ENCODE peak calls at places on chromosomes 1 and 21, in ten cellular contexts. E, S, R, M, T, G, V, I, L and O are unnamed samples. For H3K9me3, the result is how much of the 10 kb centered on the place peaks cover.

GRCh38 chr1:180310095-180310494 is 80.0 kb downstream of the LHX4 start:
- DNase-seq in E (no peak), S (no peak), R (no peak), M (peak), T (no peak), G (no peak), V (no peak), I (peak), L (peak), O (no peak)

GRCh38 chr1:77858725-77859124 is 29.7 kb upstream of the NEXN start:
- DNase-seq in E (no peak), S (no peak), R (no peak), M (no peak), T (no peak), G (no peak), V (no peak), I (no peak), L (no peak), O (no peak)

GRCh38 chr1:231629132-231629531 is 2.5 kb downstream of the DISC1 start:
- DNase-seq in E (no peak), S (no peak), R (no peak), M (no peak), T (peak), G (peak), V (peak), I (no peak), L (no peak), O (no peak)

GRCh38 chr1:29269356-29269755 is 33.0 kb downstream of the PTPRU start:
- DNase-seq in E (no peak), S (no peak), R (peak), M (no peak), T (peak), G (no peak), V (peak), I (no peak), L (peak), O (no peak)

GRCh38 chr1:245235156-245235555 is 80.4 kb downstream of the KIF26B start:
- DNase-seq in E (peak), S (no peak), R (no peak), M (no peak), T (no peak), G (no peak), V (no peak), I (no peak), L (no peak), O (no peak)

GRCh38 chr1:193663965-193664364 is 477.6 kb upstream of the B3GALT2 start:
- DNase-seq in E (no peak), S (no peak), R (no peak), M (no peak), T (no peak), G (no peak), V (no peak), I (no peak), L (no peak), O (no peak)

GRCh38 chr1:160070243-160071163 is 543 bp upstream of the KCNJ10 start:
- DNase-seq in E (peak), S (no peak), R (peak), M (no peak), T (peak), G (peak), V (peak), I (peak), L (peak), O (peak)

GRCh38 chr1:77218477-77219165 is 609 bp downstream of the PIGK start:
- DNase-seq in E (no peak), S (no peak), R (no peak), M (no peak), T (no peak), G (no peak), V (no peak), I (peak), L (no peak), O (no peak)

GRCh38 chr1:234724517-234725176 is 114.7 kb upstream of the IRF2BP2 start:
- DNase-seq in E (peak), S (peak), R (peak), M (no peak), T (peak), G (peak), V (peak), I (no peak), L (peak), O (peak)

GRCh38 chr1:9281071-9281827 is 11.4 kb upstream of the SPSB1 start:
- DNase-seq in E (no peak), S (no peak), R (no peak), M (no peak), T (peak), G (no peak), V (no peak), I (no peak), L (no peak), O (no peak)

GRCh38 chr1:41640756-41641482 is 156.4 kb upstream of the EDN2 start:
- DNase-seq in E (peak), S (no peak), R (no peak), M (no peak), T (no peak), G (no peak), V (no peak), I (no peak), L (no peak), O (no peak)

GRCh38 chr1:212030936-212031528 is 4.3 kb downstream of the INTS7 start:
- DNase-seq in E (no peak), S (peak), R (no peak), M (peak), T (no peak), G (no peak), V (no peak), I (peak), L (no peak), O (no peak)

GRCh38 chr1:46394872-46395465 is 852 bp downstream of the FAAH start:
- DNase-seq in E (no peak), S (no peak), R (no peak), M (no peak), T (no peak), G (no peak), V (no peak), I (no peak), L (no peak), O (no peak)

GRCh38 chr1:33099290-33100118 is 18.6 kb downstream of the AZIN2 start:
- DNase-seq in E (no peak), S (peak), R (no peak), M (peak), T (peak), G (peak), V (no peak), I (peak), L (peak), O (no peak)

GRCh38 chr1:23567629-23567995 is 8.3 kb upstream of the ID3 start:
- DNase-seq in E (no peak), S (no peak), R (no peak), M (no peak), T (peak), G (no peak), V (no peak), I (no peak), L (no peak), O (no peak)

GRCh38 chr1:228377664-228378452 is 28.8 kb downstream of the TRIM11 start:
- DNase-seq in E (peak), S (no peak), R (peak), M (no peak), T (peak), G (no peak), V (peak), I (no peak), L (peak), O (no peak)

GRCh38 chr1:239308701-239309333 is 77.6 kb upstream of the CHRM3 start:
- DNase-seq in E (peak), S (no peak), R (peak), M (no peak), T (peak), G (peak), V (no peak), I (no peak), L (no peak), O (peak)

GRCh38 chr1:203136409-203137042 is 9.0 kb downstream of the ADORA1 start:
- DNase-seq in E (no peak), S (no peak), R (peak), M (no peak), T (no peak), G (no peak), V (no peak), I (no peak), L (no peak), O (peak)

GRCh38 chr21:25313891-25314646 is 293.2 kb downstream of the MRPL39 start:
- DNase-seq in E (no peak), S (no peak), R (no peak), M (no peak), T (no peak), G (no peak), V (no peak), I (peak), L (no peak), O (no peak)

GRCh38 chr21:42107881-42108553 is 36.9 kb downstream of the UMODL1 start:
- DNase-seq in E (peak), S (no peak), R (peak), M (peak), T (peak), G (peak), V (no peak), I (peak), L (peak), O (peak)

GRCh38 chr1:235006816-235007215 is 121.8 kb downstream of the TOMM20 start:
- DNase-seq in E (no peak), S (no peak), R (no peak), M (no peak), T (no peak), G (no peak), V (no peak), I (no peak), L (no peak), O (no peak)

DNA sequence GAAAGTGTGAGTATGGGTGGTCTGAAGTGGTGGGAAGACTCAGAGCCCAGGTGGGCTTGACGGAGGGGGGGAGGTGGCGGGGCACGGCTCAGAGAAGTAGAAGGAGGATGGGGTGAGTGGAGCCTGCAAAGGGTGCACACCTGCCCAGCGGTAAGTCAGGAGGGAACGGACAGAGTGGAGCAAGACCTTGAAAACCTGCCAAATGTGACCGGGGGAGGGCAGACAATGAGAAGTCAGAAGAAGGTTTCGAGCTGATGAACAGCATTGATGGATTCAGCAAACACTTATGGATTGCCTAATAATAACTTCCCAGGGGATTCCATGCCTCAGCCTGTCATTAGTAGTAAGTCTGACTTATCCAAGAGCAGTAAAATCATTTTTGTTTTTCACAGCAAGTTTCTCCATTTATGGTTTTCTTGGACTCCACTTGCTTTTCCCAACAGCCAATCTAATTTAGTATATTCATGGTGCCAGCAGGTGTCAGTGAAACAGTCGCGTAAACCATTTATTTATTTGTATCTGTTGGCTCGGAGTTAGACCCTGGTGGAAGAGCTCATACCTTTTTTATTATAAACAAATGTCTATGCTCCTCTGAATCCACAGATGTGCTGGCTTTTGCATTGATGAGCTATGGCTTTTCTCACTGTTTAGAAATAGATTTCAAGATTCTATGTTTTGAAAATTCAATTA is 279.1 kb downstream of the PCP4 start:
- DNase-seq in E (no peak), S (no peak), R (no peak), M (no peak), T (no peak), G (no peak), V (no peak), I (no peak), L (no peak), O (no peak)
- TF ChIP-seq CTCF in E (no peak), S (no peak), R (no peak), M (no peak), T (no peak), G (no peak), V (no peak), I (no peak), L (no peak), O (no peak)

GRCh38 chr1:248007778-248008177 is 5.7 kb upstream of the OR2L5 start:
- DNase-seq in E (no peak), S (no peak), R (no peak), M (no peak), T (no peak), G (no peak), V (no peak), I (no peak), L (no peak), O (no peak)
- H3K9me3 ChIP-seq in E (under half), S (under half), R (under half), M (under half), T (half or more), G (under half), V (under half), I (under half), L (half or more), O (under half)

GRCh38 chr1:164771001-164771550 is 212.1 kb downstream of the PBX1 start:
- DNase-seq in E (no peak), S (no peak), R (no peak), M (no peak), T (no peak), G (no peak), V (no peak), I (no peak), L (no peak), O (no peak)
- H3K4me3 ChIP-seq in E (no peak), S (no peak), R (no peak), M (no peak), T (no peak), G (no peak), V (peak), I (peak), L (no peak), O (no peak)

GRCh38 chr1:37877991-37878544 is 18.7 kb upstream of the MTF1 start:
- DNase-seq in E (no peak), S (no peak), R (no peak), M (no peak), T (no peak), G (no peak), V (no peak), I (no peak), L (no peak), O (no peak)

GRCh38 chr1:37872692-37873091 is 13.3 kb upstream of the MTF1 start:
- DNase-seq in E (no peak), S (no peak), R (no peak), M (no peak), T (no peak), G (no peak), V (no peak), I (no peak), L (no peak), O (no peak)

GRCh38 chr1:37879865-37880264 is 20.5 kb upstream of the MTF1 start:
- DNase-seq in E (no peak), S (no peak), R (no peak), M (no peak), T (no peak), G (no peak), V (no peak), I (no peak), L (no peak), O (no peak)

DNA sequence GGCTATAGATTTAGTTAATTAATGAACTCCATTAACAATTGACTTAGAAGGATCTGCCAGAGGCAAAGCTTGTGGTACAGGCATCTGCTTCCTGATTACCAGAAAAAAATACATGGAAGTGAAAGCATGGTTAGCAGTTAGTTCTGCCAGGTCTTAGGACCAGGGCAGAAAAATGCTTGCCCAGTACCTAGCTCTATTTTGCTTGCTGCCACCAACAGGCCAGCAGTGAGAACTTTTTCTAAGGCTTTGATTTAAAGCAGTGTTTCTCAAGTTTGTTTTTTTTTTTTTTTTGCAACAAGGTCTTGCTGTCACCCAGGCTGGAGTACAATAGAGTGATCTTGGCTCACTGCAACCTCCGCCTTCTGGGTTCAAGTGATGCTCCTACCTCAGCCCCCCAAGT is 16.4 kb upstream of the MTF1 start:
- DNase-seq in E (no peak), S (no peak), R (no peak), M (peak), T (no peak), G (no peak), V (no peak), I (no peak), L (no peak), O (no peak)
- TF ChIP-seq CTCF in E (no peak), S (peak), R (no peak), M (peak), T (no peak), G (no peak), V (no peak), I (no peak), L (no peak), O (peak)